ENCODE peak calls at places on chromosomes 2 and 18, in six cellular contexts. V, B, C, X, R and I are unnamed samples.

GRCh38 chr2:9300829-9301453 is 94.3 kb downstream of the ASAP2 start:
- DNase-seq in B (no peak), C (no peak), V (no peak), R (no peak), X (no peak), I (no peak)

GRCh38 chr18:80200171-80200931 is 47.0 kb downstream of the PARD6G start:
- DNase-seq in C (no peak), X (peak), V (no peak), R (peak), B (peak), I (peak)

GRCh38 chr2:234690569-234691225 is 193.8 kb upstream of the ARL4C start:
- DNase-seq in C (peak), V (no peak), X (peak), R (peak), B (no peak), I (no peak)

GRCh38 chr2:196399736-196400691 is 228.6 kb upstream of the STK17B start:
- DNase-seq in R (no peak), X (no peak), V (peak), C (peak), B (no peak), I (peak)

GRCh38 chr2:118123561-118124232 is 35.4 kb downstream of the INSIG2 start:
- DNase-seq in X (no peak), B (no peak), R (peak), C (peak), V (no peak), I (peak)

GRCh38 chr2:75565523-75566449 is 5.0 kb upstream of the EVA1A start:
- DNase-seq in X (no peak), C (no peak), R (peak), B (no peak), V (no peak), I (peak)

GRCh38 chr18:2955966-2956521 is 56.9 kb downstream of the LPIN2 start:
- DNase-seq in R (no peak), V (no peak), C (no peak), B (no peak), X (no peak), I (no peak)

GRCh38 chr2:45267062-45267702 is 257.9 kb upstream of the SIX2 start:
- DNase-seq in R (peak), X (no peak), V (no peak), C (no peak), B (no peak), I (no peak)

GRCh38 chr18:40789286-40789685 is 1165.7 kb upstream of the PIK3C3 start:
- DNase-seq in R (no peak), X (no peak), C (no peak), B (no peak), V (no peak), I (no peak)

GRCh38 chr2:232368311-232368731 is 10.2 kb upstream of the ALPP start:
- DNase-seq in B (peak), R (no peak), X (no peak), V (no peak), C (no peak), I (peak)

GRCh38 chr2:241437148-241437547 is 71.2 kb downstream of the STK25 start:
- DNase-seq in V (no peak), R (no peak), B (no peak), C (no peak), X (no peak), I (no peak)

GRCh38 chr2:42854207-42854818 is 61.9 kb upstream of the HAAO start:
- DNase-seq in C (no peak), B (peak), X (no peak), V (no peak), R (peak), I (no peak)

GRCh38 chr2:191622374-191623320 is 55.3 kb upstream of the NABP1 start:
- DNase-seq in R (no peak), B (no peak), C (no peak), X (no peak), V (no peak), I (no peak)

GRCh38 chr2:18479901-18480369 is 80.5 kb downstream of the RDH14 start:
- DNase-seq in V (no peak), X (no peak), B (no peak), R (no peak), C (no peak), I (no peak)

GRCh38 chr2:118847447-118848172 is at the start of gene EN1:
- DNase-seq in V (peak), B (peak), X (peak), R (no peak), C (no peak), I (peak)

GRCh38 chr18:11587846-11588245 is 21.6 kb upstream of the SLC35G4 start:
- DNase-seq in X (no peak), C (no peak), R (no peak), B (no peak), V (no peak), I (no peak)

GRCh38 chr2:181779288-181779871 is 99.1 kb upstream of the NEUROD1 start:
- DNase-seq in R (no peak), V (no peak), B (no peak), X (no peak), C (peak), I (no peak)

GRCh38 chr2:190574169-190574568 is 39.6 kb upstream of the NEMP2 start:
- DNase-seq in C (no peak), X (no peak), V (no peak), R (no peak), B (no peak), I (no peak)

GRCh38 chr2:36811071-36811470 is 114.6 kb downstream of the VIT start:
- DNase-seq in V (no peak), C (no peak), B (no peak), X (no peak), R (no peak), I (no peak)

GRCh38 chr18:3596324-3597158 is 146.6 kb downstream of the TGIF1 start:
- DNase-seq in V (peak), R (peak), X (no peak), B (no peak), C (peak), I (peak)

GRCh38 chr2:164515030-164515429 is 106.3 kb downstream of the GRB14 start:
- DNase-seq in X (no peak), C (no peak), V (no peak), B (no peak), R (no peak), I (no peak)

GRCh38 chr2:143955416-143956075 is 564.4 kb downstream of the ZEB2 start:
- DNase-seq in C (no peak), B (no peak), V (no peak), X (no peak), R (no peak), I (no peak)

GRCh38 chr2:20212459-20212870 is 12.5 kb downstream of the SDC1 start:
- DNase-seq in R (no peak), V (peak), C (peak), X (no peak), B (no peak), I (no peak)

GRCh38 chr2:29272311-29272710 is 157.1 kb downstream of the CLIP4 start:
- DNase-seq in R (no peak), X (no peak), C (no peak), B (no peak), V (no peak), I (no peak)

GRCh38 chr18:73683618-73684238 is 463.9 kb downstream of the FBXO15 start:
- DNase-seq in B (no peak), V (no peak), R (no peak), X (no peak), C (no peak), I (no peak)

GRCh38 chr18:73688161-73688560 is 459.5 kb downstream of the FBXO15 start:
- DNase-seq in X (no peak), B (no peak), V (no peak), R (no peak), C (no peak), I (no peak)

GRCh38 chr18:73681912-73682311 is 465.7 kb downstream of the FBXO15 start:
- DNase-seq in C (no peak), X (no peak), B (no peak), V (no peak), R (no peak), I (no peak)

GRCh38 chr18:73681398-73681797 is 466.2 kb downstream of the FBXO15 start:
- DNase-seq in C (no peak), B (no peak), R (no peak), X (no peak), V (no peak), I (no peak)

DNA sequence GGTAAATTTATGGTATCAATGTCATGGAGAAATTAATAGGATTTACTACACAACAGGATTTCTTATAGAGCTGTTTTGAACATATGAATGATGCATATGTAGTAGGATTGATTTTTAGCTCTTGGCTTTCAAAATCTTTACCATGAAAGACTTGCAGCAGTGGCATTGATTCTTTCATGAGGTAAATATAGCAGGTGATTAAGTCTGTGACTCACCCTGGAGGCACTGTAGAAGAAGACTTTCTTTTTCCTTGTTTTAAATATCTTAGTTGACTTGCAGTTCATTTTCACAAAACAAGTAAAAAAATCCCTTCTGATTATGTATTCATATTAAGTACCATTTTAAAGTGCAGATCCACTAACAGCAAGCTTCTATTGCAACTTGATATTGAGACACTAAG is 463.0 kb downstream of the FBXO15 start:
- DNase-seq in X (no peak), B (no peak), C (no peak), R (no peak), V (no peak), I (no peak)
- TF ChIP-seq JUN in X (no peak), B (no peak), C (no peak), R (no peak), V (no peak), I (no peak)

GRCh38 chr2:65199891-65200290 is 27.7 kb upstream of the ACTR2 start:
- DNase-seq in C (no peak), R (no peak), V (no peak), X (no peak), B (no peak), I (no peak)

GRCh38 chr2:65199194-65199593 is 28.4 kb upstream of the ACTR2 start:
- DNase-seq in R (no peak), X (no peak), V (no peak), B (no peak), C (no peak), I (no peak)

GRCh38 chr2:65193446-65193845 is 34.2 kb upstream of the ACTR2 start:
- DNase-seq in R (no peak), B (no peak), V (no peak), C (no peak), X (no peak), I (no peak)

GRCh38 chr2:65204461-65205230 is 23.0 kb upstream of the ACTR2 start:
- DNase-seq in B (no peak), X (no peak), C (no peak), V (no peak), R (no peak), I (no peak)

GRCh38 chr2:65198737-65199136 is 28.9 kb upstream of the ACTR2 start:
- DNase-seq in V (no peak), X (no peak), B (no peak), R (no peak), C (no peak), I (no peak)
- TF ChIP-seq JUN in V (no peak), X (no peak), B (no peak), R (no peak), C (no peak), I (no peak)

DNA sequence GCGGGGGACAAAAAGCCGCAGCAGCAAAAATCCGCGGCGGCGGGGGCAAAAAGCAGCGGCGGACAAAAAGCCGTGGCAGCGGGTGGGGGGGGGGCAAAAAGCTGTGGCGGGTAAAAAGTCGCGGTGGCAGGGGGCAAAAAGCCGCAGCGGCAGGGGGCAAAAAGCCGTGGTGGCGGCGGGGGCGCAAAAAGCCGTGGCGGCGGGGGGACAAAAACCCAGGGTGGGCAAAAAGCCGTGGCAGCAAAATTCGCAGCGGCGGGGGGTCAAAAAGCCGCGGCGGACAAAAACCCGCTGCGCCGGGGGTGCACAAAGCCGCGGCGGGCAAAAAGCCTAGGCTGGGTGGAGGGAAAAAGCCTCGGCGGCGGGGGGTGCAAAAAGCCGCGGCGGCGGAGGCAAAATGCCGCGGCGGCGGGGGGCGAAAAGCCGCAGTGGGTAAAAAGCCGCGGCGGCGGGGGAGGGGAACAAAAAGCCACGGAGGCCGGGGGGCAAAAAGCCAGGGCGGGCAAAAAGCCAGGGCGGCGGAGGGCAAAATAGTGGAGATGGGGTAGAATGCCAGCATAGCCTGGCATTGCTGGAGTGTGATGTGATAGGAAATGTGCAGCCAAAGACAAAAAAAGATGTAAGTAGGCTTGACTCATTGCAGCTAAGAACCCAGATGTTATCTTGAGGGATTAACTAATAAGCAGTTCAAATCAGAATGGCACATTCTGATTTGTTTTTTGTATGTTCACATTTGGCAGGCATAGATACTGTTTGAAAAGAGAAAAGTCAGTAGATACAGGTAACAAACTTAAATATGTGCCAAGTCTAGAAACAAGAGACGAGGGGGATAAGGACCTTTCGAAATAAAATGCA is 1076.3 kb downstream of the RPIA start:
- DNase-seq in R (no peak), X (no peak), C (no peak), B (no peak), V (no peak), I (no peak)
- TF ChIP-seq JUN in R (no peak), X (no peak), C (no peak), B (no peak), V (no peak), I (no peak)

GRCh38 chr2:15122915-15123314 is 438.2 kb downstream of the NBAS start:
- DNase-seq in V (peak), C (no peak), B (no peak), X (no peak), R (no peak), I (no peak)
- TF ChIP-seq JUN in V (no peak), C (no peak), B (no peak), X (no peak), R (no peak), I (no peak)

DNA sequence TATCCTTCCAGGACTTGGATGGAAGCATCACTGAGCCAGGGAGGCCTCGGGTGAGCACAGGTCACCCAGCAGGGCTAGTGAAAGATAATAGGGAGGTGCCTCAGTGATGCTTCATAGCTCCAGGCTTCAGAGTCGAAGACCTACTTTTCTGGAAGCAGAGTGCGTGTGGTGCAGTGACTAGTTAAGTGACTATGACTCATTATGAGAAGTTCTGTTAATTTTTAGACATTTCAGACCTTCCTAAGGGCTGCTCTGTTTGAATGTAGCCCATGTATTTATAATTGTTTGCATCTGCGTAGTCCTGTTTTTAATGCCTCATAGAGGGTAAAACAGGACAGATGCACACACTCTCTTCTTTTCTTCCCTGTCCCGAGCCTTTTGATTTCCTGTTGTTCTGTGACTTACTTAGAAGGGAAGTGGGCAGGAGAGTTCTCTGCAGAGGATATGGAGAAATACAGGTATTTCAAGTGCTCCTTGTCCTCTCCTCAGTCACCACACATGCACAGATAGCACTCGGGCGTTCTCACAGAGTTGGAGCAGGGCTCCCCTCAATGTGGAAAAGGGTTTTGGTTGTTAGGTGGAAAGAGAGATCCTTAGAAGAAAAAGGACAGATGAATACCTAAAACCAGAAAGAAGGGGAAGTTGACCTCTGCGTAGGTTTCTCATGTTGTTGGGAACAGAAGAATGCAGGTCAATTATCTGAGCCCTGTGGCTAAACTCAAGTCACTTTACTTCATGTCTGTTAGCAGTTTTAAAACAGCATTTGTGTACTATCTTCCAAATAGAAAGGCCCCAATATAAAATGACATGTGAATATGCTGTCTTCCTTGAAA is 34.7 kb downstream of the RALB start:
- DNase-seq in R (no peak), X (no peak), B (no peak), V (no peak), C (no peak), I (peak)
- TF ChIP-seq JUN in R (no peak), X (no peak), B (no peak), V (no peak), C (peak), I (no peak)

GRCh38 chr2:61253136-61253535 is 91.1 kb downstream of the C2orf74 start:
- DNase-seq in B (no peak), X (no peak), R (no peak), V (no peak), C (no peak), I (no peak)

GRCh38 chr2:61254536-61254935 is 92.5 kb downstream of the C2orf74 start:
- DNase-seq in V (no peak), B (no peak), C (peak), R (no peak), X (no peak), I (no peak)

GRCh38 chr2:61257446-61257845 is 95.5 kb downstream of the C2orf74 start:
- DNase-seq in B (no peak), C (no peak), X (no peak), R (no peak), V (no peak), I (no peak)

GRCh38 chr2:61252031-61252430 is 90.0 kb downstream of the C2orf74 start:
- DNase-seq in X (no peak), C (no peak), V (no peak), R (no peak), B (no peak), I (no peak)

DNA sequence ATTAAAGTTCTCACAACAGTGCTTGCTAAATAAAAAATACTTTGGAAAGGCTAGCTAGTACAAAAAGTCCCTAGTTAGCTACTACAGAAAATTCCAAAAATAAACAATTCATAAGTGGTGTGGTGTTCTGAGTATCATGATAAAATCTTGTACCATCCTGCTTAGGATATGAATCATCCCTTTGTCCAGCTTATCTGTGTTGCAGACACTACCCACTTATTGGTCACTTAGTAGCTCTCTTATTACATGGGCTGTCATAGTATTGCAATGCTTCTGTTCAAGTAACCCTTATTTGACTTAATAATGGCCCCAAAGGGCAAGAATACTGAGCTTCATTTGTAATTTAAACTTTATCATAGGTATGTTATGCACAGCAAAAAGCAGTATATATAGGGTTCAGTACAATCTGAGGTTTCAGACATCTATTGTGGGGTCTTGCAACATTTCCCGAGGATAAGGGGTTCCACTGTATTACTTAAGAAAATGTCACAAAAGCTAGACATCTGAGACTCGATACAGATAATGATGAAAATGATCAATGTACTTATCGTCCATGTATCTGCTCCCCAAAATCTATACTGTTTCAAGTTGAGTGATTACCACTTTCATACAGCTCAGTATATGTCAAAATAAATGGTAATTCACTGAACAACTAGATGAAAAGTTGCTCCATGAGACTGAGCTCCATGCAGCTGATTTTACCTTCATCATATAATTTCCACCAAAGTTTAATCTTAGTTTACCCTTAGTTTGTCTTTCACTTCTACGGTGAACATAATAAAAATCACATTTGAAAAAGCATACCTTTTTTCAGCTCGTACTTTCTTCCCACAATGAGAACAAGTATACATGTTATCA is 93.8 kb downstream of the C2orf74 start:
- DNase-seq in C (peak), X (no peak), V (peak), B (no peak), R (peak), I (peak)
- TF ChIP-seq JUN in C (peak), X (no peak), V (no peak), B (no peak), R (no peak), I (no peak)